ENCODE peak calls at places on chromosomes 12 and 14, in seven cellular contexts. K is foreskin keratinocyte; X is stimulated activated naive CD8-positive, alpha-beta T cell treated with anti-CD3 and anti-CD28 coated beads, Interleukin-15, amount 100 ng/mL, for 72 hours; Z is heart right ventricle; A is Right ventricle myocardium inferior; Q is RWPE2; B is activated naive CD8-positive, alpha-beta T cell treated with anti-CD3 and anti-CD28 coated beads, Interleukin-2, amount 10 ng/mL, durations not matched to agents 7 days and 5 days. T is an unnamed sample.

GRCh38 chr14:97442363-97442762 is 645.2 kb downstream of the VRK1 start:
- ATAC-seq in K (no peak), X (peak), Z (no peak), A (no peak), Q (no peak), B (peak), T (no peak)

GRCh38 chr12:6548556-6549378 is 7.1 kb downstream of the IFFO1 start:
- ATAC-seq in K (peak), X (no peak), Z (no peak), A (no peak), Q (peak), B (no peak), T (no peak)

GRCh38 chr12:46523863-46524770 is 151.5 kb upstream of the SLC38A2 start:
- ATAC-seq in K (peak), X (peak), Z (no peak), A (no peak), Q (peak), B (peak), T (no peak)

GRCh38 chr12:93733928-93734327 is 56.8 kb downstream of the CRADD start:
- ATAC-seq in K (no peak), X (no peak), Z (no peak), A (no peak), Q (no peak), B (no peak), T (no peak)

GRCh38 chr12:64461634-64462414 is 9.9 kb downstream of the TBK1 start:
- ATAC-seq in K (peak), X (no peak), Z (no peak), A (no peak), Q (peak), B (no peak), T (no peak)

GRCh38 chr12:106883421-106883820 is 72.3 kb upstream of the TMEM263 start:
- ATAC-seq in K (peak), X (no peak), Z (no peak), A (no peak), Q (no peak), B (no peak), T (no peak)

GRCh38 chr12:62683724-62684501 is 217.3 kb downstream of the MON2 start:
- ATAC-seq in K (peak), X (no peak), Z (peak), A (peak), Q (no peak), B (no peak), T (peak)

GRCh38 chr12:117236456-117237001 is 46.3 kb upstream of the FBXO21 start:
- ATAC-seq in K (peak), X (no peak), Z (no peak), A (peak), Q (peak), B (no peak), T (no peak)

GRCh38 chr14:105589161-105589925 is 63.0 kb downstream of the TMEM121 start:
- ATAC-seq in K (no peak), X (no peak), Z (peak), A (no peak), Q (no peak), B (no peak), T (peak)

GRCh38 chr12:61538951-61539350 is 721.3 kb upstream of the USP15 start:
- ATAC-seq in K (no peak), X (no peak), Z (no peak), A (no peak), Q (no peak), B (no peak), T (no peak)

GRCh38 chr14:68934034-68934433 is 45.1 kb downstream of the ACTN1 start:
- ATAC-seq in K (no peak), X (peak), Z (no peak), A (no peak), Q (no peak), B (no peak), T (no peak)

GRCh38 chr12:12315838-12316237 is 34.2 kb downstream of the MANSC1 start:
- ATAC-seq in K (no peak), X (no peak), Z (no peak), A (no peak), Q (no peak), B (no peak), T (no peak)

GRCh38 chr14:67725171-67725570 is 23.5 kb downstream of the RDH12 start:
- ATAC-seq in K (no peak), X (no peak), Z (no peak), A (no peak), Q (no peak), B (no peak), T (no peak)

GRCh38 chr12:77679701-77680100 is 151.0 kb upstream of the NAV3 start:
- ATAC-seq in K (no peak), X (no peak), Z (no peak), A (no peak), Q (no peak), B (no peak), T (no peak)

GRCh38 chr14:20848955-20849570 is 42.1 kb upstream of the RNASE3 start:
- ATAC-seq in K (no peak), X (no peak), Z (no peak), A (no peak), Q (peak), B (no peak), T (no peak)

GRCh38 chr14:87687338-87687876 is 305.6 kb downstream of the GALC start:
- ATAC-seq in K (no peak), X (no peak), Z (no peak), A (no peak), Q (no peak), B (no peak), T (no peak)

GRCh38 chr14:52032196-52032865 is 36.5 kb downstream of the NID2 start:
- ATAC-seq in K (no peak), X (no peak), Z (peak), A (peak), Q (no peak), B (no peak), T (no peak)

GRCh38 chr12:18165422-18165871 is 75.5 kb upstream of the RERGL start:
- ATAC-seq in K (peak), X (peak), Z (no peak), A (no peak), Q (no peak), B (peak), T (no peak)

GRCh38 chr14:30322819-30323218 is 236.1 kb upstream of the G2E3 start:
- ATAC-seq in K (no peak), X (no peak), Z (no peak), A (no peak), Q (no peak), B (no peak), T (no peak)

GRCh38 chr12:113684908-113685512 is 213.3 kb upstream of the LHX5 start:
- ATAC-seq in K (no peak), X (no peak), Z (no peak), A (no peak), Q (no peak), B (no peak), T (no peak)